ENCODE peak calls at places on chromosomes 2 and 18, in six cellular contexts. E is stimulated activated CD4-positive, alpha-beta T cell treated with anti-CD3 and anti-CD28 coated beads, Interleukin-2, amount 100 ng/mL, for 24 hours; W is amniotic stem cell; U is non-pigmented ciliary epithelial cell; L is naive B cell; P is breast epithelium. O is an unnamed sample.

GRCh38 chr2:77228379-77228778 is 293.8 kb downstream of the LRRTM4 start:
- DNase-seq in E (no peak), W (no peak), U (no peak), L (no peak), P (no peak), O (peak; percentile 6)

GRCh38 chr2:174600349-174600748 is 2.7 kb upstream of the WIPF1 start:
- DNase-seq in E (no peak), W (no peak), U (no peak), L (peak; percentile 73), P (no peak), O (no peak)

GRCh38 chr2:199470672-199471442 is 13.1 kb upstream of the SATB2 start:
- DNase-seq in E (no peak), W (no peak), U (no peak), L (no peak), P (no peak), O (no peak)

GRCh38 chr2:112121682-112122254 is 16.4 kb upstream of the FBLN7 start:
- DNase-seq in E (peak; percentile 57), W (no peak), U (peak; percentile 13), L (peak; percentile 29), P (no peak), O (no peak)

GRCh38 chr2:50344509-50345106 is 687.3 kb downstream of the NRXN1 start:
- DNase-seq in E (no peak), W (no peak), U (no peak), L (no peak), P (no peak), O (no peak)

GRCh38 chr18:66555585-66555984 is 48.3 kb downstream of the CDH19 start:
- DNase-seq in E (no peak), W (no peak), U (no peak), L (no peak), P (no peak), O (no peak)

GRCh38 chr18:33960393-33960792 is 264.3 kb downstream of the NOL4 start:
- DNase-seq in E (no peak), W (no peak), U (no peak), L (no peak), P (no peak), O (no peak)

GRCh38 chr2:226733189-226733858 is 66.3 kb downstream of the IRS1 start:
- DNase-seq in E (no peak), W (no peak), U (no peak), L (no peak), P (no peak), O (no peak)

GRCh38 chr18:9070212-9070611 is 32.3 kb upstream of the NDUFV2 start:
- DNase-seq in E (no peak), W (no peak), U (no peak), L (no peak), P (no peak), O (no peak)

GRCh38 chr2:170339753-170340692 is 162.1 kb downstream of the MYO3B start:
- DNase-seq in E (no peak), W (no peak), U (no peak), L (no peak), P (no peak), O (no peak)

GRCh38 chr2:191023235-191023679 is 9.3 kb upstream of the STAT1 start:
- DNase-seq in E (no peak), W (no peak), U (no peak), L (no peak), P (no peak), O (no peak)

GRCh38 chr2:44902767-44903166 is 38.7 kb upstream of the SIX3 start:
- DNase-seq in E (no peak), W (no peak), U (no peak), L (no peak), P (no peak), O (no peak)

GRCh38 chr2:30293303-30293912 is 62.1 kb downstream of the LBH start:
- DNase-seq in E (no peak), W (peak; percentile 27), U (peak; percentile 71), L (peak; percentile 36), P (no peak), O (peak; percentile 48)

GRCh38 chr18:3935316-3935715 is 485.3 kb downstream of the TGIF1 start:
- DNase-seq in E (no peak), W (no peak), U (no peak), L (no peak), P (no peak), O (no peak)

GRCh38 chr2:64636105-64636873 is 17.4 kb downstream of the SERTAD2 start:
- DNase-seq in E (no peak), W (no peak), U (no peak), L (peak; percentile 65), P (no peak), O (no peak)

GRCh38 chr18:7677001-7677400 is 109.9 kb downstream of the PTPRM start:
- DNase-seq in E (no peak), W (no peak), U (no peak), L (no peak), P (no peak), O (no peak)

O was measured in H4.